ENCODE peak calls at places on chromosomes 11 and 22, in six cellular contexts. G is heart right ventricle, N is foreskin fibroblast, W is neural progenitor cell, A is neural crest cell, J is Calu3. E is an unnamed sample.

GRCh38 chr11:79077684-79078379 is 363.0 kb downstream of the TENM4 start:
- DNase-seq in J (no peak), A (no peak), W (no peak), G (no peak), N (no peak), E (no peak)

GRCh38 chr22:20441631-20442484 is 4.2 kb upstream of the SCARF2 start:
- DNase-seq in N (peak; percentile 46), W (no peak), J (no peak), A (no peak), G (no peak), E (no peak)

GRCh38 chr11:79431535-79431934 is 9.3 kb downstream of the TENM4 start:
- DNase-seq in N (peak; percentile 78), A (no peak), G (no peak), J (no peak), W (no peak), E (peak; percentile 72)

GRCh38 chr11:46615756-46616155 is 1.3 kb downstream of the HARBI1 start:
- DNase-seq in A (no peak), J (no peak), N (peak; percentile 35), G (no peak), W (no peak), E (no peak)

GRCh38 chr11:35483131-35483800 is 42.1 kb downstream of the PAMR1 start:
- DNase-seq in N (peak; percentile 54), J (no peak), W (no peak), G (no peak), A (no peak), E (no peak)

GRCh38 chr11:126512251-126512650 is 156.8 kb downstream of the ST3GAL4 start:
- DNase-seq in A (no peak), N (no peak), G (no peak), J (no peak), W (no peak), E (no peak)

GRCh38 chr11:33703771-33704170 is 3.1 kb upstream of the C11orf91 start:
- DNase-seq in N (no peak), W (no peak), J (peak; percentile 75), G (no peak), A (no peak), E (no peak)

GRCh38 chr11:47248304-47248663 is 330 bp downstream of the ACP2 start:
- DNase-seq in J (no peak), N (peak; percentile 43), G (peak; percentile 22), W (no peak), A (no peak), E (no peak)

GRCh38 chr11:57459112-57460016 is 964 bp upstream of the RTN4RL2 start:
- DNase-seq in A (no peak), W (peak; percentile 45), J (no peak), G (no peak), N (no peak), E (no peak)

GRCh38 chr22:44351685-44352377 is 39.1 kb upstream of the SHISAL1 start:
- DNase-seq in G (no peak), W (peak; percentile 48), J (peak; percentile 67), N (peak; percentile 82), A (no peak), E (peak; percentile 61)

GRCh38 chr11:113885897-113886296 is 10.5 kb upstream of the USP28 start:
- DNase-seq in N (no peak), J (no peak), A (no peak), W (no peak), G (no peak), E (no peak)

GRCh38 chr11:81039916-81040530 is 1599.2 kb upstream of the TENM4 start:
- DNase-seq in J (no peak), W (no peak), G (no peak), A (no peak), N (no peak), E (no peak)

GRCh38 chr11:1452744-1453143 is 33.8 kb downstream of the MOB2 start:
- DNase-seq in G (no peak), N (no peak), J (no peak), W (no peak), A (no peak), E (no peak)

GRCh38 chr11:1451781-1452470 is 34.7 kb downstream of the MOB2 start:
- DNase-seq in A (no peak), W (no peak), G (no peak), J (no peak), N (no peak), E (no peak)

GRCh38 chr11:1455032-1455762 is 31.4 kb downstream of the MOB2 start:
- DNase-seq in G (no peak), J (no peak), W (no peak), N (no peak), A (no peak), E (no peak)

GRCh38 chr11:1454576-1454975 is 32.0 kb downstream of the MOB2 start:
- DNase-seq in N (no peak), A (no peak), W (no peak), G (no peak), J (no peak), E (no peak)

DNA sequence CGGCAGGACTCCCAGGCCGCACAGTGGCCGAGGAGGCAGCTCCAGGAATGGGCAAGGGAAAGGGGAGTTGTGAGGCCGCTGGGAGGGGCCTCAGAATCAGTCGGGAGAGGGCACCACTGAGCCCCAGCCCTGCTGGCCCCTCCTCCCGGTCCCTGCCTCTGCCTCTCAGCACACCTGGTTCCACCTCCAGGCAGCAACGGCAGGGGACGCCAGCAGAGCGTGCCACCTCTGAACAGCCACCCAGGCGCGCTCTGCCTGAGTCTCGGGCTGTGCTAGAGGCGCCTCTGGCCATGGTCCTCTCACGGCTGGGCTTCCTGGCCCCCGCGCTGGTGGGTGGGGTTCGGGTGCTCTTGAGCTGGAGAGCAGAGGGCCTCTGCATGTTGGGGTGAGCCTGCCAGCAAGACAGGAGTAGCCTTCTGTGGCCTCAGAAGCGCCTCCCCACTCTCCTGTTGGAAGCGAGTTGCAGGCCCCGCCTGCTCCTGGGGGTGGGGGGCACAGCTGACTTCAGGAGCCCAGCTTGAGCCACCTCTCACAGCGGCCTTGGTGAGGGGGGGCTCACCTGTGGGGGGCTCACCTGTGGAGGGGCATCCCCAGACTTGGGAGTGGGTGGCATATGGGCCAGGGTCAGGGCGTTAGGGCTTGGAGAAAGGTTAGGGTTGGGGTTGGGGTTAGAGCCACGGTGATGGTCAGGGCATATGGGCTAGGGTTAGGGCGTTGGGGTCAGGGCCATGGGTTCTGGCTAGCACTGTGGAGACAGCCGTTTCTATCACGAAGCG is 32.8 kb downstream of the MOB2 start:
- DNase-seq in J (peak; percentile 44), G (no peak), W (peak; percentile 73), N (no peak), A (no peak), E (no peak)
- TF ChIP-seq CTCF in J (no peak), G (peak; percentile 40), W (peak; percentile 46), N (no peak), A (no peak), E (peak; percentile 47)

GRCh38 chr11:96391698-96392307 is 2.0 kb downstream of the JRKL start:
- DNase-seq in J (no peak), N (no peak), A (no peak), W (no peak), G (no peak), E (no peak)
- TF ChIP-seq CTCF in J (no peak), N (no peak), A (no peak), W (no peak), G (no peak), E (no peak)

DNA sequence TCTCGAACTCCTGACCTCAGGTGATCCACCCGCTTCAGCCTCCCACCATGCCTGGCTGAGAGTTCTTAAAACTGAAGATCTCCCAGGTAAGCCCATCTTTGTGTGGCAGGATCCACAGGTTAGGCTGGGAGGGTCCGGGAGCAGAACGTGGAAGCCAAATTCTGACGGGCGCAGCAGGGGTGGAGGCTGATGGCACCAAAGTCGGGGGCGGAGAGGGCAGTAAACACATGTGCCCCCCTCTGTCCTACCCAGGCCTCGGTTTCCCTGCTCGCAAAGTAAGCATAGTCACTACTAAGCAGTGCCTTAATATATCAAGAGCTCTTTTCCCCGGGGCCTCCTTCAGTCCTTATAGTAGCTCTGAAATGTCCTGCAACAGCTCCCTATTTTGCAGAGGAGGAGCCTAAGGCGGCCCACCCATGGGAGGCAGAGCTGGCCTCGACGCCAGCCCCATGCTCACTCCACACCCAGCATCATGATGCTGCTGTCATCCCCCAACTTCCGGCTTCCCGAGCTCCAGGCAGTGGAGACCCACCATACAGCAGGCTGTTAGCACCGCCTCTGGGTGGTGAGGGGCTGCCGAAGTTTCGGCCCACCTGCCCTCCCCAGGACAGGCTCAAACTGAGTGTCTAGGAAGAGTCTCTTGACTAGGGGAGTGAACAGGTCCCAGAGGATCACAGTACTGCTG is 230.0 kb downstream of the CTTN start:
- DNase-seq in N (no peak), J (no peak), W (no peak), A (no peak), G (no peak), E (no peak)
- TF ChIP-seq CTCF in N (no peak), J (no peak), W (no peak), A (no peak), G (no peak), E (no peak)

DNA sequence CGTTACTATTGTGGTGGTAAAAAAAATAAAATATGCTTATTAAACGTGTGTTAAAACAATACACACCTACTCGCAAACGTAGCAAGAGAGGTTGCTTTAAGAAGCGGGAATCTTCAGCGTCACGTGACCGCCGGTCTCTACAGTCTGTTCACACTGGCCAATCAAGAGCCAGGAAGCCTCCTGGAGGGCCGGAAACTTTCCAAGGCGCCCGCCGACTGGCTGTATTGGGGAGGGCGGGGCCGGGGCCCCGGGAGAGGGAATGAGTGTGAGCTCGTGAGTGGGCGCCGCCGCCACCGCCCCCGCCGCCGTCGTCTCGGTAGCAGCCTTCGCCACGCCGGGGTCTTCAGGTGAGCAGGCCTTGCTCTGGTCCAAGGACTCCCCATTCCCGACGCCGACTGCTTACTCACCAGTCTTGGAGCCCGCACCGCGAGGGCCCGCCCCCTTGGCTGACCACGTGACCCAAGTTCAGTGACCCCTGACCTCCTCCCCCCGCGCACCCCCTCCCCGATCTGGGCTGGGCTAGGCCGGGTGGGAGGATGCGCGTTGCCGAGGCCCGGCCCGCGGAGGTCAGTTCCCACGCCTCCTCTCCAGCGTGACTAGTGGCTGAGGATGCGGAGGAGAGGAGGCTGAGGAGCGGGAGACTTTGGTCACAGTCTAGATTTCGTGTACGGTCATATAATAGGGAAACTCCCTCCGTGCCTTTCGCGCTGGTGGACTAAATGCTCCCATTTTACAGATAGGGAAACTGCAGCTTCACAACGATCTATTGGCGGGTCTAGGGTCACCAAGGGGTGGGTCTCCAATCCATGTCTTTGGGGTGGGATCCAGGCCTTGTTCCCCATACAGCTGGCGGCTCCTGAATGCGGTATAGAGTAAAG is at the start of gene TAF6L:
- DNase-seq in N (peak; percentile 96), A (peak; percentile 91), G (peak; percentile 99), W (peak; percentile 98), J (peak; percentile 92), E (peak; percentile 70)
- TF ChIP-seq CTCF in N (no peak), A (no peak), G (no peak), W (no peak), J (no peak), E (no peak)

GRCh38 chr11:61581030-61581928 is at the start of gene SYT7:
- DNase-seq in A (peak; percentile 100), G (peak; percentile 97), W (peak; percentile 97), J (peak; percentile 98), N (peak; percentile 97), E (peak; percentile 61)

GRCh38 chr11:61580292-61580888 is 486 bp downstream of the SYT7 start:
- DNase-seq in W (peak; percentile 45), J (peak; percentile 49), N (no peak), A (no peak), G (no peak), E (no peak)

GRCh38 chr11:61577383-61578118 is 3.3 kb downstream of the SYT7 start:
- DNase-seq in J (no peak), A (peak; percentile 34), W (peak; percentile 78), N (no peak), G (peak; percentile 44), E (no peak)

GRCh38 chr11:61578819-61579218 is 2.1 kb downstream of the SYT7 start:
- DNase-seq in A (no peak), N (no peak), J (no peak), G (no peak), W (no peak), E (no peak)

GRCh38 chr11:61579398-61580291 is 1.2 kb downstream of the SYT7 start:
- DNase-seq in N (no peak), W (peak; percentile 41), G (no peak), A (no peak), J (no peak), E (no peak)
- TF ChIP-seq CTCF in N (no peak), W (peak; percentile 28), G (no peak), A (no peak), J (no peak), E (no peak)

E was measured in epithelial cell of proximal tubule.